ENCODE peak calls at places on chromosomes 12 and 14, in seven cellular contexts. C is body of pancreas; O is CD4-positive, CD25-positive, alpha-beta regulatory T cell; H is Peyer's patch; J is spleen; Y is iPS DF 6.9; S is GM23248. D is an unnamed sample.

GRCh38 chr12:120469450-120470149 is at the start of gene SRSF9:
- DNase-seq in J (peak; percentile 100), H (peak; percentile 98), O (peak; percentile 98), Y (peak; percentile 94), S (peak; percentile 98), C (peak; percentile 96), D (peak; percentile 96)

GRCh38 chr12:11954181-11954580 is 116.6 kb upstream of the BCL2L14 start:
- DNase-seq in H (no peak), C (no peak), S (no peak), J (no peak), Y (no peak), O (peak; percentile 50), D (no peak)

GRCh38 chr14:68211886-68212285 is 392.3 kb downstream of the RAD51B start:
- DNase-seq in J (no peak), Y (no peak), O (no peak), C (peak; percentile 26), S (no peak), H (no peak), D (no peak)

GRCh38 chr12:98821849-98822248 is 176.8 kb downstream of the APAF1 start:
- DNase-seq in O (no peak), S (no peak), H (no peak), C (no peak), J (no peak), Y (no peak), D (no peak)

GRCh38 chr12:25598956-25599355 is 45.9 kb upstream of the LMNTD1 start:
- DNase-seq in S (no peak), Y (no peak), J (no peak), O (no peak), C (no peak), H (no peak), D (no peak)

GRCh38 chr12:79547735-79548347 is 142.9 kb downstream of the PAWR start:
- DNase-seq in C (peak; percentile 56), H (peak; percentile 58), J (no peak), S (peak; percentile 79), Y (peak; percentile 79), O (peak; percentile 15), D (peak; percentile 95)

GRCh38 chr12:19234991-19235876 is 105.7 kb downstream of the PLEKHA5 start:
- DNase-seq in H (no peak), J (no peak), S (peak; percentile 52), O (no peak), Y (no peak), C (no peak), D (peak; percentile 31)

GRCh38 chr14:72663076-72663487 is 230.8 kb downstream of the DPF3 start:
- DNase-seq in S (no peak), O (no peak), C (no peak), H (no peak), J (no peak), Y (no peak), D (no peak)

GRCh38 chr14:104897286-104898194 is 27.1 kb upstream of the PLD4 start:
- DNase-seq in H (peak; percentile 41), S (no peak), Y (no peak), O (no peak), J (no peak), C (peak; percentile 20), D (no peak)

GRCh38 chr12:127147724-127148123 is 1119.2 kb upstream of the TMEM132C start:
- DNase-seq in O (no peak), H (no peak), S (no peak), Y (no peak), C (no peak), J (no peak), D (no peak)

GRCh38 chr12:124039276-124039675 is 66.3 kb downstream of the ZNF664 start:
- DNase-seq in C (peak; percentile 71), H (no peak), O (no peak), J (no peak), Y (no peak), S (peak; percentile 72), D (no peak)

GRCh38 chr14:36665887-36666415 is 4.3 kb downstream of the PAX9 start:
- DNase-seq in Y (no peak), O (no peak), J (no peak), C (no peak), S (no peak), H (no peak), D (no peak)

GRCh38 chr12:81170072-81170471 is 92.2 kb downstream of the ACSS3 start:
- DNase-seq in J (no peak), S (peak; percentile 46), H (no peak), C (no peak), Y (no peak), O (no peak), D (no peak)

GRCh38 chr12:92061061-92061460 is 84.6 kb downstream of the BTG1 start:
- DNase-seq in O (no peak), H (no peak), S (no peak), Y (no peak), C (no peak), J (no peak), D (no peak)

GRCh38 chr12:12608557-12608957 is 3.1 kb upstream of the CREBL2 start:
- DNase-seq in Y (no peak), H (peak; percentile 34), C (no peak), J (no peak), S (no peak), O (peak; percentile 47), D (no peak)

GRCh38 chr12:116145451-116145850 is 132.0 kb downstream of the MED13L start:
- DNase-seq in J (no peak), O (no peak), H (no peak), Y (no peak), C (no peak), S (no peak), D (no peak)

GRCh38 chr14:69648480-69649414 is 37.4 kb downstream of the SUSD6 start:
- DNase-seq in O (no peak), H (no peak), S (peak; percentile 75), Y (no peak), C (no peak), J (no peak), D (peak; percentile 92)
- H3K4me3 ChIP-seq in O (peak overlapping the region; percentile 13), H (no peak overlapping the region), S (peak overlapping the region; percentile 43), Y (no peak overlapping the region), C (no peak overlapping the region), J (no peak overlapping the region), D (no peak overlapping the region)

GRCh38 chr12:131754184-131754583 is 43.3 kb downstream of the SFSWAP start:
- DNase-seq in H (no peak), Y (no peak), C (no peak), J (no peak), O (no peak), S (no peak), D (no peak)

GRCh38 chr12:131755305-131756113 is 44.6 kb downstream of the SFSWAP start:
- DNase-seq in J (peak; percentile 48), C (no peak), S (peak; percentile 39), O (peak; percentile 77), H (no peak), Y (no peak), D (no peak)

GRCh38 chr12:131752457-131752856 is 41.6 kb downstream of the SFSWAP start:
- DNase-seq in C (no peak), J (no peak), Y (no peak), H (no peak), S (no peak), O (no peak), D (no peak)

GRCh38 chr12:131753041-131753440 is 42.2 kb downstream of the SFSWAP start:
- DNase-seq in S (no peak), J (no peak), Y (no peak), C (no peak), O (no peak), H (no peak), D (no peak)

GRCh38 chr12:131753757-131754156 is 42.9 kb downstream of the SFSWAP start:
- DNase-seq in C (no peak), H (no peak), O (no peak), S (no peak), J (no peak), Y (no peak), D (no peak)
- H3K36me3 ChIP-seq in C (peaks cover 12% of the 10 kb centered on the region), H (no peaks in the 10 kb centered on the region), O (peaks cover 86% of the 10 kb centered on the region), S (peaks cover 30% of the 10 kb centered on the region), J (peaks cover 76% of the 10 kb centered on the region), Y (peaks cover 37% of the 10 kb centered on the region), D (peaks cover 44% of the 10 kb centered on the region)

GRCh38 chr14:63467440-63468072 is 75.6 kb downstream of the PPP2R5E start:
- DNase-seq in C (no peak), H (no peak), O (no peak), J (no peak), S (no peak), Y (no peak), D (no peak)

GRCh38 chr14:63474844-63475243 is 68.3 kb downstream of the PPP2R5E start:
- DNase-seq in H (no peak), Y (no peak), J (no peak), S (no peak), C (no peak), O (no peak), D (no peak)

GRCh38 chr14:63473194-63473788 is 69.9 kb downstream of the PPP2R5E start:
- DNase-seq in C (no peak), S (no peak), O (no peak), H (no peak), Y (no peak), J (no peak), D (peak; percentile 52)

GRCh38 chr14:63468273-63468672 is 74.9 kb downstream of the PPP2R5E start:
- DNase-seq in Y (no peak), O (peak; percentile 40), J (no peak), H (no peak), C (no peak), S (no peak), D (no peak)

GRCh38 chr14:63470877-63471565 is 72.2 kb downstream of the PPP2R5E start:
- DNase-seq in S (peak; percentile 84), C (no peak), Y (no peak), J (no peak), O (peak; percentile 67), H (no peak), D (peak; percentile 76)
- H3K4me3 ChIP-seq in S (no peak overlapping the region), C (no peak overlapping the region), Y (no peak overlapping the region), J (no peak overlapping the region), O (peak overlapping the region; percentile 34), H (no peak overlapping the region), D (no peak overlapping the region)

DNA sequence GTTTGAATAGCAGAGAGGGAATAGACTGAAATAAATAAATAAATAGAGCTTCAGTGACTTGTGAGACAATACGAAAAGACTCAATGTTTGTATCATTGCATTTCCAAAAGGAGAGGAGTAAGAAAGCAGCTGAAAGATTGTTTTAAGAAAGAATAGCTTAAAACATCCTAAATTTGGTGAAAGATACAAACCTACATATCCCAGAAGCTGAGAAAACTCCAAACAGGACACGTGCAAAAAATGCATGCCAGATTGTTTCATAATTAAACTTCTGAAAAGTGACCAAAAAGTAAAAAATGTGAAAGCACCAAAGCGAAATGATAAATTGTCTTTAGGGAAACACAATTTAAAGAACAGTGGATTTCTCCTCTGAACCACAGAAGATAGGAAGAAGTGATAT is 711.0 kb downstream of the AACS start:
- DNase-seq in O (no peak), H (no peak), C (no peak), Y (no peak), J (no peak), S (no peak), D (no peak)
- H3K36me3 ChIP-seq in O (no peaks in the 10 kb centered on the region), H (no peaks in the 10 kb centered on the region), C (no peaks in the 10 kb centered on the region), Y (no peaks in the 10 kb centered on the region), J (no peaks in the 10 kb centered on the region), S (no peaks in the 10 kb centered on the region), D (no peaks in the 10 kb centered on the region)

D was measured in endothelial cell of umbilical vein.